ENCODE peak calls at places on chromosomes 7 and 10, in six cellular contexts. Y is spleen, E is esophagus muscularis mucosa, P is thyroid gland, I is body of pancreas, C is uterus. A is an unnamed sample.
A peak's percentile ranks its signal among the peaks of the same experiment; 100 is the strongest.

GRCh38 chr10:92740762-92741161 is 51.0 kb downstream of the HHEX start:
- DNase-seq in P (no peak), I (no peak), E (no peak), C (no peak), Y (no peak), A (no peak)

GRCh38 chr10:17006631-17007161 is 122.9 kb downstream of the CUBN start:
- DNase-seq in Y (no peak), I (no peak), P (peak; percentile 82), C (no peak), E (peak; percentile 80), A (no peak)

GRCh38 chr10:11546581-11546980 is 64.9 kb downstream of the USP6NL start:
- DNase-seq in I (no peak), C (no peak), Y (no peak), E (no peak), P (no peak), A (no peak)

GRCh38 chr7:26500749-26501352 is 209.2 kb downstream of the SNX10 start:
- DNase-seq in I (no peak), E (no peak), P (no peak), C (no peak), Y (no peak), A (no peak)

GRCh38 chr10:92183199-92183598 is 107.7 kb downstream of the CPEB3 start:
- DNase-seq in Y (no peak), E (no peak), P (no peak), I (no peak), C (no peak), A (no peak)

GRCh38 chr10:118310822-118311221 is 31.3 kb downstream of the FAM204A start:
- DNase-seq in C (no peak), Y (no peak), E (no peak), P (no peak), I (no peak), A (no peak)

GRCh38 chr10:35212856-35213255 is 86.2 kb downstream of the CREM start:
- DNase-seq in C (no peak), P (no peak), I (peak; percentile 66), Y (no peak), E (no peak), A (no peak)

GRCh38 chr7:92135100-92135429 is 788 bp upstream of the CYP51A1 start:
- DNase-seq in Y (no peak), I (peak; percentile 39), P (no peak), C (no peak), E (no peak), A (no peak)

GRCh38 chr10:28171468-28172235 is 131.2 kb downstream of the MPP7 start:
- DNase-seq in P (no peak), C (peak; percentile 24), I (no peak), Y (no peak), E (no peak), A (peak; percentile 16)

GRCh38 chr10:90642650-90643049 is 215.2 kb downstream of the HTR7 start:
- DNase-seq in I (no peak), C (no peak), E (no peak), Y (no peak), P (no peak), A (no peak)

GRCh38 chr10:130076681-130077080 is 33.9 kb downstream of the C10orf143 start:
- DNase-seq in P (no peak), C (no peak), E (no peak), I (no peak), Y (no peak), A (no peak)

GRCh38 chr10:14173706-14174594 is 156.8 kb downstream of the FRMD4A start:
- DNase-seq in Y (no peak), P (peak; percentile 8), E (no peak), I (peak; percentile 18), C (no peak), A (no peak)

GRCh38 chr7:133491319-133491718 is 238.4 kb downstream of the EXOC4 start:
- DNase-seq in E (no peak), Y (no peak), I (no peak), C (no peak), P (no peak), A (no peak)

GRCh38 chr7:129664029-129665012 is 52.8 kb downstream of the NRF1 start:
- DNase-seq in E (no peak), P (no peak), I (no peak), Y (no peak), C (no peak), A (no peak)

GRCh38 chr7:132412435-132412834 is 163.8 kb downstream of the PLXNA4 start:
- DNase-seq in P (no peak), E (no peak), C (no peak), I (no peak), Y (no peak), A (no peak)

GRCh38 chr10:118002581-118002980 is 44.2 kb downstream of the RAB11FIP2 start:
- DNase-seq in P (no peak), I (no peak), E (no peak), Y (no peak), C (no peak), A (no peak)

GRCh38 chr7:158946771-158947170 is 90.4 kb downstream of the DYNC2I1 start:
- DNase-seq in Y (no peak), E (no peak), C (no peak), I (no peak), P (no peak), A (no peak)

GRCh38 chr10:90777614-90778013 is 80.2 kb downstream of the HTR7 start:
- DNase-seq in Y (no peak), E (no peak), C (no peak), P (no peak), I (peak; percentile 42), A (no peak)

GRCh38 chr10:132521041-132521465 is 16.5 kb upstream of the INPP5A start:
- DNase-seq in I (no peak), Y (peak; percentile 56), C (peak; percentile 45), E (no peak), P (no peak), A (peak; percentile 27)

GRCh38 chr7:139936760-139937310 is 107.8 kb downstream of the TBXAS1 start:
- DNase-seq in I (peak; percentile 35), C (peak; percentile 20), E (no peak), P (no peak), Y (no peak), A (no peak)

GRCh38 chr7:27178366-27178765 is 4.2 kb upstream of the HOXA10 start:
- DNase-seq in Y (peak; percentile 1), E (no peak), P (no peak), I (no peak), C (peak; percentile 45), A (peak; percentile 10)

GRCh38 chr10:21497177-21497807 is 28.2 kb downstream of the SKIDA1 start:
- DNase-seq in Y (peak; percentile 90), P (peak; percentile 98), E (no peak), C (peak; percentile 81), I (peak; percentile 94), A (peak; percentile 90)
- TF ChIP-seq POLR2A in Y (no peak), P (no peak), E (no peak), C (no peak), I (no peak), A (no peak)

GRCh38 chr7:155464183-155464582 is 6.3 kb downstream of the EN2 start:
- DNase-seq in P (no peak), I (no peak), C (no peak), E (no peak), Y (peak; percentile 15), A (no peak)

GRCh38 chr7:155466814-155467675 is 9.1 kb downstream of the EN2 start:
- DNase-seq in E (no peak), C (no peak), P (no peak), Y (peak; percentile 74), I (no peak), A (no peak)

GRCh38 chr7:155464948-155465739 is 7.2 kb downstream of the EN2 start:
- DNase-seq in P (no peak), C (no peak), I (no peak), Y (peak; percentile 56), E (no peak), A (no peak)

GRCh38 chr7:155466142-155466813 is 8.3 kb downstream of the EN2 start:
- DNase-seq in E (no peak), P (no peak), Y (peak; percentile 64), I (no peak), C (no peak), A (no peak)

DNA sequence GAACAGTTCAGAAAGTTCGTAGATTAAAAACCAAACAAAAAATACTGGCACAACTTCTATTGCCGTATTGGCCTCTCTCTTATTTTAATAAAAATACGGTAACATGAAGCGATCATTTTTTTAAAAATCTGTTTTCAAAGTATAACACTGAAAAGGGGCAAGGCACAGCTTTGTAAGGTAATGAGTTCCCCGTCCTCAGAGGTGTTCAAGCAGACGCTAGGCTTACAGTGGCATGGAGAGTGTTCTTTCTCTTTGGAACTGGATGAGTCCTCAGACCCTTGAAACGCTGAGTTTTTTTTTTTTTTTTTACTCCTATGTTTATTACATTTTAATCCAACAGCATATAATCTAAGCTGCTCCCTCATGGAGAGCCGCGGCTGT is 7.8 kb downstream of the EN2 start:
- DNase-seq in C (no peak), Y (no peak), E (no peak), I (no peak), P (no peak), A (no peak)
- H3K27me3 ChIP-seq in C (peaks cover 99% of the 10 kb centered on the region), Y (peaks cover 100% of the 10 kb centered on the region), E (peaks cover 100% of the 10 kb centered on the region), I (no peaks in the 10 kb centered on the region), P (peaks cover 84% of the 10 kb centered on the region), A (peaks cover 5% of the 10 kb centered on the region)

GRCh38 chr7:41696323-41696916 is 6.5 kb downstream of the INHBA start:
- DNase-seq in E (peak; percentile 64), C (peak; percentile 83), I (peak; percentile 70), P (peak; percentile 60), Y (peak; percentile 85), A (peak; percentile 85)

GRCh38 chr7:41700044-41700471 is 2.8 kb downstream of the INHBA start:
- DNase-seq in C (no peak), I (no peak), E (no peak), Y (no peak), P (peak; percentile 72), A (peak; percentile 58)

GRCh38 chr7:41699532-41699931 is 3.4 kb downstream of the INHBA start:
- DNase-seq in P (peak; percentile 44), Y (no peak), I (peak; percentile 11), E (no peak), C (no peak), A (peak; percentile 35)

GRCh38 chr7:41698114-41698513 is 4.8 kb downstream of the INHBA start:
- DNase-seq in P (no peak), E (no peak), C (no peak), Y (no peak), I (no peak), A (no peak)

GRCh38 chr7:41698726-41699125 is 4.2 kb downstream of the INHBA start:
- DNase-seq in C (no peak), I (no peak), P (no peak), Y (no peak), E (no peak), A (no peak)
- H3K4me3 ChIP-seq in C (peak overlapping the region; percentile 54), I (no peak overlapping the region), P (no peak overlapping the region), Y (peak overlapping the region; percentile 53), E (peak overlapping the region; percentile 59), A (peak overlapping the region; percentile 39)

DNA sequence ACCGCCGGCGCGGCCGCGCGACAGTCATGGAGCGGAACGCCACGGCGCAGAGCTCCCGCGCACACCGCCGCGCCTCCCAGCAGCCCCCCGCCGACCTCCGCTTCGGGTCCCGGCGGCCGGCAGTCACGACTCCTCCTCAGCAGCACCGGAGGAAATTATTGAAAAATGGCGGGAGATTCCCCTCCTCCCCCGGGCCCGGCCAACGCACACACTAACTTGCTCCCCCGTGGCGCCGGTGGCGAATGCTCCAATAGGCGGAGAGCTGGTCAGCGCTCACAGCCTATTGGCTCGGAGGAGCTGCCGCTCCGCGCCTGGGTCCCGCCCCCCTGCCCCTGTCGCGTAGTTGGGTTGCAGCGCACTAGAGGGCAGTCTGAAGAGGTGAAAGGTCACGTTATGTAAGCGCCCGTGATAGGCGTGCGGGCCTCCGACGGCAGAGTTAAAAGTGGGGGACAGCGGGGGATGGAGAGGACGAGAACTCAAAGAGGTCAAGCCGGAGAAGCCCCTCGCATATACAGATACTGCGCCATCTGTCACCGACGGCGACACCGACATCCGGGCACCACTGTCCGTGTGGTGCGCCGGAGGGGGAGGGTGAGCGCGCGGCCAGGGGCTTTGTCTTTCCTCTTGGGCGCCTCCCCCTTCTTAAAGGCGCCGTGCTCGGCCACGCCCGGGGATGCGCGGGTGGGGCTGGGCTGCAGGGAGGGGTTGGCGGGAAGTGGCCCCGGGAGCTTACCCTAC is at the start of gene BAZ1B:
- DNase-seq in P (peak; percentile 99), Y (peak; percentile 98), C (peak; percentile 97), I (peak; percentile 98), E (peak; percentile 99), A (peak; percentile 97)
- TF ChIP-seq POLR2A in P (no peak), Y (peak; percentile 27), C (peak; percentile 74), I (peak; percentile 57), E (no peak), A (peak; percentile 58)